ENCODE peak calls at places on chromosomes 3 and 15, in six cellular contexts. One of them, this sample, is unnamed.

GRCh38 chr15:38991701-38992100 is 427.1 kb upstream of the RASGRP1 start:
- DNase-seq in testis: no peak
- DNase-seq in AG09309: no peak
- DNase-seq in WTC11: no peak
- DNase-seq in psoas muscle: no peak
- DNase-seq in cardiac muscle cell: peak; percentile 4
- DNase-seq in this sample: no peak

GRCh38 chr3:104088738-104089137 is 1278.0 kb upstream of the ALCAM start:
- DNase-seq in WTC11: no peak
- DNase-seq in cardiac muscle cell: no peak
- DNase-seq in testis: no peak
- DNase-seq in psoas muscle: no peak
- DNase-seq in AG09309: no peak
- DNase-seq in this sample: no peak

GRCh38 chr3:179244874-179245273 is 6.0 kb downstream of the KCNMB3 start:
- DNase-seq in testis: no peak
- DNase-seq in cardiac muscle cell: no peak
- DNase-seq in WTC11: no peak
- DNase-seq in AG09309: no peak
- DNase-seq in psoas muscle: no peak
- DNase-seq in this sample: no peak

GRCh38 chr3:23944861-23945652 is at the start of gene NR1D2:
- DNase-seq in testis: peak; percentile 87
- DNase-seq in WTC11: peak; percentile 83
- DNase-seq in cardiac muscle cell: peak; percentile 93
- DNase-seq in AG09309: peak; percentile 31
- DNase-seq in psoas muscle: peak; percentile 91
- DNase-seq in this sample: peak; percentile 87

GRCh38 chr3:111762535-111762934 is 96.5 kb upstream of the PHLDB2 start:
- DNase-seq in WTC11: no peak
- DNase-seq in AG09309: no peak
- DNase-seq in psoas muscle: no peak
- DNase-seq in cardiac muscle cell: no peak
- DNase-seq in testis: no peak
- DNase-seq in this sample: no peak

GRCh38 chr3:5768546-5768945 is 581.0 kb downstream of the EDEM1 start:
- DNase-seq in cardiac muscle cell: no peak
- DNase-seq in testis: no peak
- DNase-seq in WTC11: no peak
- DNase-seq in psoas muscle: no peak
- DNase-seq in AG09309: no peak
- DNase-seq in this sample: no peak

GRCh38 chr3:178841011-178841410 is 230.6 kb downstream of the ZMAT3 start:
- DNase-seq in AG09309: no peak
- DNase-seq in WTC11: no peak
- DNase-seq in psoas muscle: no peak
- DNase-seq in testis: no peak
- DNase-seq in cardiac muscle cell: no peak
- DNase-seq in this sample: no peak

GRCh38 chr15:81239190-81239589 is 42.5 kb downstream of the IL16 start:
- DNase-seq in testis: no peak
- DNase-seq in AG09309: peak; percentile 28
- DNase-seq in WTC11: no peak
- DNase-seq in psoas muscle: no peak
- DNase-seq in cardiac muscle cell: no peak
- DNase-seq in this sample: no peak

GRCh38 chr3:108486910-108487309 is 23.5 kb downstream of the MYH15 start:
- DNase-seq in AG09309: no peak
- DNase-seq in testis: no peak
- DNase-seq in WTC11: no peak
- DNase-seq in cardiac muscle cell: peak; percentile 65
- DNase-seq in psoas muscle: peak; percentile 64
- DNase-seq in this sample: no peak

GRCh38 chr3:72082776-72083477 is 298.0 kb upstream of the PROK2 start:
- DNase-seq in WTC11: no peak
- DNase-seq in psoas muscle: no peak
- DNase-seq in testis: no peak
- DNase-seq in cardiac muscle cell: no peak
- DNase-seq in AG09309: no peak
- DNase-seq in this sample: peak; percentile 53

GRCh38 chr15:63973212-63974009 is 72.9 kb downstream of the DAPK2 start:
- DNase-seq in cardiac muscle cell: no peak
- DNase-seq in WTC11: no peak
- DNase-seq in AG09309: peak; percentile 82
- DNase-seq in testis: no peak
- DNase-seq in psoas muscle: no peak
- DNase-seq in this sample: no peak

GRCh38 chr3:129699199-129699598 is 92.7 kb upstream of the PLXND1 start:
- DNase-seq in AG09309: no peak
- DNase-seq in cardiac muscle cell: no peak
- DNase-seq in testis: no peak
- DNase-seq in WTC11: no peak
- DNase-seq in psoas muscle: no peak
- DNase-seq in this sample: no peak

GRCh38 chr3:181998828-181999227 is 287.1 kb downstream of the SOX2 start:
- DNase-seq in AG09309: no peak
- DNase-seq in WTC11: no peak
- DNase-seq in psoas muscle: no peak
- DNase-seq in testis: no peak
- DNase-seq in cardiac muscle cell: no peak
- DNase-seq in this sample: no peak

GRCh38 chr15:100833432-100834389 is 45.9 kb upstream of the ALDH1A3 start:
- DNase-seq in cardiac muscle cell: no peak
- DNase-seq in testis: no peak
- DNase-seq in AG09309: no peak
- DNase-seq in WTC11: no peak
- DNase-seq in psoas muscle: no peak
- DNase-seq in this sample: peak; percentile 53

GRCh38 chr3:66705071-66705470 is 204.2 kb upstream of the LRIG1 start:
- DNase-seq in cardiac muscle cell: no peak
- DNase-seq in psoas muscle: no peak
- DNase-seq in AG09309: no peak
- DNase-seq in WTC11: no peak
- DNase-seq in testis: no peak
- DNase-seq in this sample: no peak

GRCh38 chr3:172666873-172667694 is 43.8 kb downstream of the NCEH1 start:
- DNase-seq in AG09309: peak; percentile 45
- DNase-seq in WTC11: peak; percentile 83
- DNase-seq in testis: peak; percentile 92
- DNase-seq in cardiac muscle cell: peak; percentile 90
- DNase-seq in psoas muscle: peak; percentile 54
- DNase-seq in this sample: peak; percentile 83

GRCh38 chr3:88058593-88059379 is at the start of the genes CGGBP1 and ZNF654:
- DNase-seq in AG09309: peak; percentile 97
- DNase-seq in psoas muscle: peak; percentile 98
- DNase-seq in WTC11: peak; percentile 98
- DNase-seq in testis: peak; percentile 99
- DNase-seq in cardiac muscle cell: peak; percentile 99
- DNase-seq in this sample: peak; percentile 98

GRCh38 chr15:27763514-27763913 is 335.6 kb downstream of the OCA2 start:
- DNase-seq in AG09309: no peak
- DNase-seq in WTC11: no peak
- DNase-seq in cardiac muscle cell: no peak
- DNase-seq in psoas muscle: no peak
- DNase-seq in testis: no peak
- DNase-seq in this sample: no peak

GRCh38 chr3:116148881-116149530 is 296.3 kb downstream of the LSAMP start:
- DNase-seq in WTC11: no peak
- DNase-seq in AG09309: no peak
- DNase-seq in cardiac muscle cell: no peak
- DNase-seq in psoas muscle: no peak
- DNase-seq in testis: no peak
- DNase-seq in this sample: no peak

GRCh38 chr3:39386331-39386730 is 3.2 kb downstream of the SLC25A38 start:
- DNase-seq in psoas muscle: no peak
- DNase-seq in cardiac muscle cell: no peak
- DNase-seq in WTC11: no peak
- DNase-seq in testis: no peak
- DNase-seq in AG09309: no peak
- DNase-seq in this sample: no peak

GRCh38 chr3:171615742-171616141 is 155.5 kb upstream of the TNIK start:
- DNase-seq in testis: no peak
- DNase-seq in AG09309: no peak
- DNase-seq in WTC11: no peak
- DNase-seq in cardiac muscle cell: no peak
- DNase-seq in psoas muscle: no peak
- DNase-seq in this sample: peak; percentile 17

GRCh38 chr3:171616798-171617197 is 156.6 kb upstream of the TNIK start:
- DNase-seq in AG09309: no peak
- DNase-seq in cardiac muscle cell: no peak
- DNase-seq in psoas muscle: no peak
- DNase-seq in WTC11: no peak
- DNase-seq in testis: no peak
- DNase-seq in this sample: no peak

GRCh38 chr3:171615281-171615680 is 155.1 kb upstream of the TNIK start:
- DNase-seq in cardiac muscle cell: no peak
- DNase-seq in psoas muscle: no peak
- DNase-seq in WTC11: no peak
- DNase-seq in testis: no peak
- DNase-seq in AG09309: no peak
- DNase-seq in this sample: no peak

DNA sequence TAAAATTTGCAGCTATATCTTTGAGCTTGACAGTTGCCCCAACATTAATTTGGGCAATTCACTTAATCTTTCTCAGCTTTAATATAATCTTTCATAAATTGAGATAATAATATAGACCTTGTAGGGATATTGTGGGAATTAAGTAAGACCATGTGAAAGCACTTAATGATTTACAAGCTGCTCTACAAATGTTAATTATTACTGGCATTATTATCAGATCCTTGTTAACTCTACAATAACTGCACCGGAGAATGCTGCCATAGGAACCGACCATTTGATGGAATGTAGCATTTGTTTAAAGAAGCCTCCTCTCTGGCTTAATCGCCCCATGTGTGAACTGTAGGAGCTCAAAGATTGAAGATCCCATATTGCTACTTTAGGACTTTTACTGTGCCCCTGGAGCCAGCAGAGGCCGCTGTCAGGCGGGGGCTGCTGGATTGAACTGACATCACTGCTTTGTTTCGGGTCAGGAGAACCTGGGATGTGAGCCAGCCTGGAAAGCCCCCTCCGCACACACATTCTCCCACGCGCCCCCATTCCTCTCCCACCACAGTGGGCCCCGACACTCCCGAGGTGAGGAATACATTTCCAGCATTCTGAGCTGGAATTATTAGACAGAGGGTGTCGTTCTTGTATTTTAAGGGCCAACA is 154.2 kb upstream of the TNIK start:
- DNase-seq in cardiac muscle cell: peak; percentile 65
- DNase-seq in AG09309: no peak
- DNase-seq in testis: peak; percentile 66
- DNase-seq in psoas muscle: peak; percentile 42
- DNase-seq in WTC11: peak; percentile 68
- DNase-seq in this sample: peak; percentile 6
- TF ChIP-seq CTCF in cardiac muscle cell: peak; percentile 84
- TF ChIP-seq CTCF in AG09309: peak; percentile 61
- TF ChIP-seq CTCF in testis: peak; percentile 44
- TF ChIP-seq CTCF in psoas muscle: no peak
- TF ChIP-seq CTCF in WTC11: peak; percentile 45
- TF ChIP-seq CTCF in this sample: peak; percentile 27

DNA sequence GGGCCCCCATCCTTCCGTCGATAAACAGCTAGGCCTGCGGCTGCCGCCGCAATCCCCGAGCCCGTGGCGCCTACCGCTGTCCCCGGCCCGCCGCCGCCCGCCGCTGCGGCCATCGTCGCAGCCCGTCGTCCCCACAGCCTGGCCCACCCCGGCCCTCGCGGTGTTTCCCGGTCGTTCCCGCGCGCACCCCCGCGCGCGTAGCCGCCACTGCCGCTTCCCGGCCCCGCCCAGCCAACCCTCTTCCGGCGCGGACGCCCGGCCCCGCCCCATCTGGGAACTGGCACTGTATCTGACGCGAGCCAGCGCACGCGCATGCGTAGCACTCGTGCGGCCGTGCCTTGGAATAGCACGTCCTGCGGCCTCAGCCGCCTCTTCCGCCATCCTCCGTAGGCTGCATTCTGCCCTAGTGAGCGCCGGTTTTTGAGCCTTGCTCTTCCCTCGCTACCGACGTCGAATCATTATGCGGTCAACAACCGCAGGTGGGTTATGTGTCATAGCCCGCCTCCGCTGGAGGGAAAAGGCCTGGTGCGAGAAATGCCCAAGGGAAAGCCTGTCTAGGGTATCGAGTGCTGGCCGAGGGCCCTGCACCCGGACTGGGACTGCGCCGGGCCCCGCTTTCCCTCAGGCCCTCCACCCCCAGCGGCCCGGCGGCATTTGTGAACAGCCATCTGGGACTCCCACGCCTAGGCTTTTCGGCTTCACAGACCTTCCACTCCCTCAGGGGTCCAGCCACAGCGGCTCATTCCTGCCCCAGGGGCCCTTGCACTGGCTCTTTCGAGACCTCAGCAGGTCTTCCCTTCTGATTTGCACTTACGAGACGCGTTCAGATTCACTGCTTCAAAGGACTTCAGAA is at the start of gene SMARCC1:
- DNase-seq in AG09309: peak; percentile 80
- DNase-seq in WTC11: peak; percentile 99
- DNase-seq in cardiac muscle cell: peak; percentile 99
- DNase-seq in psoas muscle: peak; percentile 99
- DNase-seq in testis: peak; percentile 98
- DNase-seq in this sample: peak; percentile 99
- TF ChIP-seq CTCF in AG09309: no peak
- TF ChIP-seq CTCF in WTC11: no peak
- TF ChIP-seq CTCF in cardiac muscle cell: no peak
- TF ChIP-seq CTCF in psoas muscle: no peak
- TF ChIP-seq CTCF in testis: no peak
- TF ChIP-seq CTCF in this sample: no peak

GRCh38 chr3:192130534-192131132 is 596.7 kb downstream of the FGF12 start:
- DNase-seq in psoas muscle: peak; percentile 37
- DNase-seq in AG09309: no peak
- DNase-seq in testis: peak; percentile 72
- DNase-seq in cardiac muscle cell: peak; percentile 49
- DNase-seq in WTC11: peak; percentile 59
- DNase-seq in this sample: peak; percentile 46
- TF ChIP-seq CTCF in psoas muscle: peak; percentile 67
- TF ChIP-seq CTCF in AG09309: peak; percentile 43
- TF ChIP-seq CTCF in testis: peak; percentile 80
- TF ChIP-seq CTCF in cardiac muscle cell: peak; percentile 56
- TF ChIP-seq CTCF in WTC11: peak; percentile 73
- TF ChIP-seq CTCF in this sample: peak; percentile 65

GRCh38 chr3:8524656-8525399 is 23.2 kb downstream of the LMCD1 start:
- DNase-seq in cardiac muscle cell: no peak
- DNase-seq in WTC11: no peak
- DNase-seq in testis: no peak
- DNase-seq in AG09309: no peak
- DNase-seq in psoas muscle: no peak
- DNase-seq in this sample: no peak

GRCh38 chr3:8520816-8521415 is 19.3 kb downstream of the LMCD1 start:
- DNase-seq in WTC11: no peak
- DNase-seq in AG09309: no peak
- DNase-seq in psoas muscle: peak; percentile 63
- DNase-seq in cardiac muscle cell: no peak
- DNase-seq in testis: no peak
- DNase-seq in this sample: no peak

GRCh38 chr3:8523041-8523440 is 21.4 kb downstream of the LMCD1 start:
- DNase-seq in AG09309: no peak
- DNase-seq in WTC11: no peak
- DNase-seq in testis: no peak
- DNase-seq in cardiac muscle cell: no peak
- DNase-seq in psoas muscle: no peak
- DNase-seq in this sample: no peak

GRCh38 chr3:8525893-8526292 is 24.3 kb downstream of the LMCD1 start:
- DNase-seq in testis: no peak
- DNase-seq in psoas muscle: no peak
- DNase-seq in AG09309: no peak
- DNase-seq in cardiac muscle cell: no peak
- DNase-seq in WTC11: no peak
- DNase-seq in this sample: no peak

GRCh38 chr3:8524249-8524648 is 22.6 kb downstream of the LMCD1 start:
- DNase-seq in psoas muscle: no peak
- DNase-seq in testis: no peak
- DNase-seq in WTC11: no peak
- DNase-seq in AG09309: no peak
- DNase-seq in cardiac muscle cell: no peak
- DNase-seq in this sample: no peak
- TF ChIP-seq CTCF in psoas muscle: no peak
- TF ChIP-seq CTCF in testis: no peak
- TF ChIP-seq CTCF in WTC11: no peak
- TF ChIP-seq CTCF in AG09309: no peak
- TF ChIP-seq CTCF in cardiac muscle cell: no peak
- TF ChIP-seq CTCF in this sample: no peak

This sample was measured in NB4.